ENCODE peak calls at places on chromosomes 6 and 20, in eight cellular contexts. One of them, this sample, is unnamed.

GRCh38 chr20:53736757-53737403 is 143.2 kb upstream of the ZNF217 start:
- DNase-seq in tibial nerve: no peak
- DNase-seq in heart right ventricle: peak; percentile 21
- DNase-seq in left ventricle myocardium inferior: no peak
- DNase-seq in H9: no peak
- DNase-seq in right cardiac atrium: no peak
- DNase-seq in upper lobe of left lung: no peak
- DNase-seq in endodermal cell: no peak
- DNase-seq in this sample: no peak

GRCh38 chr20:46894579-46894958 is at the start of gene EYA2:
- DNase-seq in upper lobe of left lung: no peak
- DNase-seq in H9: peak; percentile 53
- DNase-seq in right cardiac atrium: peak; percentile 50
- DNase-seq in heart right ventricle: no peak
- DNase-seq in left ventricle myocardium inferior: peak; percentile 15
- DNase-seq in tibial nerve: no peak
- DNase-seq in endodermal cell: peak; percentile 75
- DNase-seq in this sample: no peak

GRCh38 chr20:32457476-32457986 is 99.4 kb downstream of the ASXL1 start:
- DNase-seq in tibial nerve: no peak
- DNase-seq in left ventricle myocardium inferior: peak; percentile 62
- DNase-seq in right cardiac atrium: peak; percentile 73
- DNase-seq in upper lobe of left lung: no peak
- DNase-seq in H9: peak; percentile 96
- DNase-seq in endodermal cell: peak; percentile 96
- DNase-seq in heart right ventricle: peak; percentile 50
- DNase-seq in this sample: no peak

GRCh38 chr20:33576432-33576883 is 85.7 kb upstream of the C20orf144 start:
- DNase-seq in heart right ventricle: no peak
- DNase-seq in left ventricle myocardium inferior: no peak
- DNase-seq in endodermal cell: no peak
- DNase-seq in upper lobe of left lung: no peak
- DNase-seq in right cardiac atrium: no peak
- DNase-seq in tibial nerve: no peak
- DNase-seq in H9: no peak
- DNase-seq in this sample: no peak

GRCh38 chr20:41172296-41173140 is 35.2 kb downstream of the PLCG1 start:
- DNase-seq in H9: peak; percentile 33
- DNase-seq in heart right ventricle: peak; percentile 14
- DNase-seq in endodermal cell: peak; percentile 55
- DNase-seq in upper lobe of left lung: peak; percentile 22
- DNase-seq in right cardiac atrium: peak; percentile 53
- DNase-seq in tibial nerve: no peak
- DNase-seq in left ventricle myocardium inferior: no peak
- DNase-seq in this sample: peak; percentile 69

GRCh38 chr6:23983691-23984090 is 142.3 kb upstream of the NRSN1 start:
- DNase-seq in upper lobe of left lung: no peak
- DNase-seq in right cardiac atrium: no peak
- DNase-seq in tibial nerve: no peak
- DNase-seq in H9: no peak
- DNase-seq in heart right ventricle: no peak
- DNase-seq in left ventricle myocardium inferior: no peak
- DNase-seq in endodermal cell: no peak
- DNase-seq in this sample: no peak

GRCh38 chr6:30238178-30238795 is 25.1 kb upstream of the TRIM26 start:
- DNase-seq in tibial nerve: no peak
- DNase-seq in endodermal cell: peak; percentile 59
- DNase-seq in left ventricle myocardium inferior: no peak
- DNase-seq in upper lobe of left lung: no peak
- DNase-seq in heart right ventricle: no peak
- DNase-seq in H9: peak; percentile 38
- DNase-seq in right cardiac atrium: no peak
- DNase-seq in this sample: no peak

GRCh38 chr6:79301290-79301689 is 66.8 kb upstream of the HMGN3 start:
- DNase-seq in left ventricle myocardium inferior: no peak
- DNase-seq in endodermal cell: no peak
- DNase-seq in upper lobe of left lung: no peak
- DNase-seq in heart right ventricle: no peak
- DNase-seq in right cardiac atrium: no peak
- DNase-seq in tibial nerve: no peak
- DNase-seq in H9: no peak
- DNase-seq in this sample: no peak

GRCh38 chr6:44667668-44668390 is 280.3 kb downstream of the CDC5L start:
- DNase-seq in heart right ventricle: no peak
- DNase-seq in tibial nerve: peak; percentile 25
- DNase-seq in endodermal cell: peak; percentile 94
- DNase-seq in right cardiac atrium: no peak
- DNase-seq in upper lobe of left lung: no peak
- DNase-seq in H9: peak; percentile 83
- DNase-seq in left ventricle myocardium inferior: no peak
- DNase-seq in this sample: no peak

GRCh38 chr6:106005013-106005412 is 81.1 kb upstream of the PRDM1 start:
- DNase-seq in H9: no peak
- DNase-seq in heart right ventricle: no peak
- DNase-seq in tibial nerve: no peak
- DNase-seq in upper lobe of left lung: no peak
- DNase-seq in right cardiac atrium: no peak
- DNase-seq in endodermal cell: no peak
- DNase-seq in left ventricle myocardium inferior: no peak
- DNase-seq in this sample: no peak

GRCh38 chr6:19368511-19368910 is 468.7 kb upstream of the ID4 start:
- DNase-seq in upper lobe of left lung: no peak
- DNase-seq in right cardiac atrium: no peak
- DNase-seq in endodermal cell: no peak
- DNase-seq in tibial nerve: no peak
- DNase-seq in H9: no peak
- DNase-seq in heart right ventricle: no peak
- DNase-seq in left ventricle myocardium inferior: no peak
- DNase-seq in this sample: no peak

GRCh38 chr20:25336561-25337422 is 53.8 kb downstream of the ABHD12 start:
- DNase-seq in tibial nerve: no peak
- DNase-seq in heart right ventricle: peak; percentile 24
- DNase-seq in endodermal cell: peak; percentile 77
- DNase-seq in left ventricle myocardium inferior: no peak
- DNase-seq in right cardiac atrium: no peak
- DNase-seq in H9: peak; percentile 66
- DNase-seq in upper lobe of left lung: no peak
- DNase-seq in this sample: no peak

GRCh38 chr20:4161447-4162251 is 146.3 kb upstream of the RNF24 start:
- DNase-seq in left ventricle myocardium inferior: no peak
- DNase-seq in right cardiac atrium: peak; percentile 46
- DNase-seq in endodermal cell: peak; percentile 69
- DNase-seq in heart right ventricle: no peak
- DNase-seq in H9: no peak
- DNase-seq in upper lobe of left lung: peak; percentile 42
- DNase-seq in tibial nerve: no peak
- DNase-seq in this sample: no peak

GRCh38 chr20:16387661-16388060 is 185.6 kb downstream of the KIF16B start:
- DNase-seq in endodermal cell: no peak
- DNase-seq in heart right ventricle: no peak
- DNase-seq in tibial nerve: peak; percentile 15
- DNase-seq in left ventricle myocardium inferior: no peak
- DNase-seq in H9: no peak
- DNase-seq in upper lobe of left lung: no peak
- DNase-seq in right cardiac atrium: no peak
- DNase-seq in this sample: no peak

GRCh38 chr6:1624071-1624847 is 14.5 kb downstream of the FOXC1 start:
- DNase-seq in tibial nerve: no peak
- DNase-seq in heart right ventricle: no peak
- DNase-seq in upper lobe of left lung: no peak
- DNase-seq in left ventricle myocardium inferior: no peak
- DNase-seq in endodermal cell: peak; percentile 81
- DNase-seq in H9: no peak
- DNase-seq in right cardiac atrium: peak; percentile 63
- DNase-seq in this sample: no peak

GRCh38 chr6:26330835-26331808 is 33.9 kb upstream of the BTN3A2 start:
- DNase-seq in endodermal cell: peak; percentile 86
- DNase-seq in tibial nerve: no peak
- DNase-seq in left ventricle myocardium inferior: no peak
- DNase-seq in H9: peak; percentile 66
- DNase-seq in heart right ventricle: no peak
- DNase-seq in upper lobe of left lung: no peak
- DNase-seq in right cardiac atrium: no peak
- DNase-seq in this sample: no peak

GRCh38 chr6:123091091-123091895 is 95.3 kb downstream of the CLVS2 start:
- DNase-seq in endodermal cell: no peak
- DNase-seq in heart right ventricle: no peak
- DNase-seq in upper lobe of left lung: no peak
- DNase-seq in right cardiac atrium: no peak
- DNase-seq in tibial nerve: no peak
- DNase-seq in H9: no peak
- DNase-seq in left ventricle myocardium inferior: no peak
- DNase-seq in this sample: no peak

GRCh38 chr6:131001113-131001776 is 61.8 kb downstream of the EPB41L2 start:
- DNase-seq in tibial nerve: peak; percentile 27
- DNase-seq in upper lobe of left lung: no peak
- DNase-seq in right cardiac atrium: no peak
- DNase-seq in heart right ventricle: no peak
- DNase-seq in endodermal cell: no peak
- DNase-seq in left ventricle myocardium inferior: no peak
- DNase-seq in H9: no peak
- DNase-seq in this sample: no peak

GRCh38 chr6:73713426-73714147 is 17.6 kb downstream of the CD109 start:
- DNase-seq in upper lobe of left lung: no peak
- DNase-seq in right cardiac atrium: no peak
- DNase-seq in endodermal cell: no peak
- DNase-seq in tibial nerve: no peak
- DNase-seq in heart right ventricle: peak; percentile 36
- DNase-seq in left ventricle myocardium inferior: no peak
- DNase-seq in H9: no peak
- DNase-seq in this sample: no peak
- H3K27ac ChIP-seq in upper lobe of left lung: peak overlapping the region; percentile 56
- H3K27ac ChIP-seq in right cardiac atrium: peak overlapping the region; percentile 94
- H3K27ac ChIP-seq in endodermal cell: no peak overlapping the region
- H3K27ac ChIP-seq in tibial nerve: peak overlapping the region; percentile 47
- H3K27ac ChIP-seq in heart right ventricle: peak overlapping the region; percentile 68
- H3K27ac ChIP-seq in left ventricle myocardium inferior: peak overlapping the region; percentile 86
- H3K27ac ChIP-seq in H9: no peak overlapping the region
- H3K27ac ChIP-seq in this sample: peak overlapping the region; percentile 36

GRCh38 chr20:37426978-37427377 is 81.0 kb downstream of the SRC start:
- DNase-seq in heart right ventricle: no peak
- DNase-seq in upper lobe of left lung: no peak
- DNase-seq in left ventricle myocardium inferior: no peak
- DNase-seq in tibial nerve: no peak
- DNase-seq in H9: no peak
- DNase-seq in endodermal cell: no peak
- DNase-seq in right cardiac atrium: no peak
- DNase-seq in this sample: no peak
- H3K27me3 ChIP-seq in heart right ventricle: peaks cover 55% of the 10 kb centered on the region
- H3K27me3 ChIP-seq in upper lobe of left lung: no peaks in the 10 kb centered on the region
- H3K27me3 ChIP-seq in left ventricle myocardium inferior: peaks cover 80% of the 10 kb centered on the region
- H3K27me3 ChIP-seq in tibial nerve: peaks cover 44% of the 10 kb centered on the region
- H3K27me3 ChIP-seq in H9: no peaks in the 10 kb centered on the region
- H3K27me3 ChIP-seq in endodermal cell: peaks cover 24% of the 10 kb centered on the region
- H3K27me3 ChIP-seq in right cardiac atrium: no peaks in the 10 kb centered on the region
- H3K27me3 ChIP-seq in this sample: no peaks in the 10 kb centered on the region

GRCh38 chr6:56244528-56245253 is 2.7 kb downstream of the COL21A1 start:
- DNase-seq in H9: no peak
- DNase-seq in heart right ventricle: no peak
- DNase-seq in tibial nerve: no peak
- DNase-seq in upper lobe of left lung: no peak
- DNase-seq in right cardiac atrium: no peak
- DNase-seq in left ventricle myocardium inferior: no peak
- DNase-seq in endodermal cell: no peak
- DNase-seq in this sample: no peak

GRCh38 chr6:56243518-56244070 is 3.8 kb downstream of the COL21A1 start:
- DNase-seq in heart right ventricle: no peak
- DNase-seq in H9: no peak
- DNase-seq in left ventricle myocardium inferior: no peak
- DNase-seq in endodermal cell: no peak
- DNase-seq in tibial nerve: no peak
- DNase-seq in right cardiac atrium: no peak
- DNase-seq in upper lobe of left lung: no peak
- DNase-seq in this sample: no peak

GRCh38 chr6:56244089-56244488 is 3.3 kb downstream of the COL21A1 start:
- DNase-seq in upper lobe of left lung: no peak
- DNase-seq in H9: no peak
- DNase-seq in left ventricle myocardium inferior: no peak
- DNase-seq in heart right ventricle: no peak
- DNase-seq in right cardiac atrium: no peak
- DNase-seq in endodermal cell: no peak
- DNase-seq in tibial nerve: no peak
- DNase-seq in this sample: no peak

GRCh38 chr6:56241106-56241812 is 6.1 kb downstream of the COL21A1 start:
- DNase-seq in right cardiac atrium: no peak
- DNase-seq in upper lobe of left lung: no peak
- DNase-seq in left ventricle myocardium inferior: no peak
- DNase-seq in endodermal cell: no peak
- DNase-seq in heart right ventricle: no peak
- DNase-seq in tibial nerve: no peak
- DNase-seq in H9: no peak
- DNase-seq in this sample: no peak

GRCh38 chr6:56242343-56242742 is 5.0 kb downstream of the COL21A1 start:
- DNase-seq in H9: no peak
- DNase-seq in tibial nerve: no peak
- DNase-seq in endodermal cell: no peak
- DNase-seq in right cardiac atrium: no peak
- DNase-seq in left ventricle myocardium inferior: no peak
- DNase-seq in heart right ventricle: no peak
- DNase-seq in upper lobe of left lung: no peak
- DNase-seq in this sample: no peak
- H3K4me1 ChIP-seq in H9: no peaks in the 10 kb centered on the region
- H3K4me1 ChIP-seq in tibial nerve: no peaks in the 10 kb centered on the region
- H3K4me1 ChIP-seq in endodermal cell: no peaks in the 10 kb centered on the region
- H3K4me1 ChIP-seq in right cardiac atrium: no peaks in the 10 kb centered on the region
- H3K4me1 ChIP-seq in left ventricle myocardium inferior: peaks cover 36% of the 10 kb centered on the region
- H3K4me1 ChIP-seq in heart right ventricle: no peaks in the 10 kb centered on the region
- H3K4me1 ChIP-seq in upper lobe of left lung: peaks cover 7% of the 10 kb centered on the region
- H3K4me1 ChIP-seq in this sample: no peaks in the 10 kb centered on the region

GRCh38 chr6:157380458-157380778 is 572 bp upstream of the ZDHHC14 start:
- DNase-seq in left ventricle myocardium inferior: peak; percentile 22
- DNase-seq in upper lobe of left lung: no peak
- DNase-seq in right cardiac atrium: no peak
- DNase-seq in tibial nerve: no peak
- DNase-seq in heart right ventricle: no peak
- DNase-seq in endodermal cell: no peak
- DNase-seq in H9: peak; percentile 45
- DNase-seq in this sample: no peak
- H3K27ac ChIP-seq in left ventricle myocardium inferior: peak overlapping the region; percentile 95
- H3K27ac ChIP-seq in upper lobe of left lung: peak overlapping the region; percentile 90
- H3K27ac ChIP-seq in right cardiac atrium: peak overlapping the region; percentile 91
- H3K27ac ChIP-seq in tibial nerve: peak overlapping the region; percentile 98
- H3K27ac ChIP-seq in heart right ventricle: peak overlapping the region; percentile 95
- H3K27ac ChIP-seq in endodermal cell: no peak overlapping the region
- H3K27ac ChIP-seq in H9: no peak overlapping the region
- H3K27ac ChIP-seq in this sample: peak overlapping the region; percentile 87

DNA sequence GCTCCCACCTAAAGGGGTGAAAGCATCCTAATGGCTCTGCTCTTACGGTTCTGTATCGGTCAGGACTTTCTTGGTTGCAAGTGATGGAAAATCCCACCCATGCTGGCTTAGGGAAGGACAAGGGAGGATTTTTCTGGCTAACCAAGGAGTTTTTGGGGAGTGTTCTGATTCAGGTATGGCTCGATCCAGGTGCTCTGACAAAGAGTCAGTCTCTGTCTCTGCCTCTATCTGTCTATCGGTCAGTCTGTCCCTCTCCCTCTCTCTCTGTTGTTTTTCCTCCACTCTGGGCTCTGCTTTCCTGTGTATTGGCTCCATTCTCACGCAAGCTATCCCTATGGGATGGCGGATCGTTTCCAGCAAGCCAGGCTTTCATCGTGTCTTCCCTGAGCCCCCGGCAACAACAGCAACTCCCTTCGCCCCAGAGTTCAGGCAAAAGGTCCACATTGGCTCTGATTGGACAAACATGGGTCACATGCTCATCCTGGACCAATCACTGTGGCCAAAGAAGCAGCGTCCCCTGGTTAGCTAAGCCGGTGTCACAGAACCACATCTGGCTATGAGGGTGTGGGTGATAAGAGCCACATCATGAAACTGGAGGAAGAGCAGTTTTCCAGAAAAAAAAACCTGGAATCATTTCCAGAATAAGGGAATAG is 160.3 kb downstream of the BMP7 start:
- DNase-seq in left ventricle myocardium inferior: no peak
- DNase-seq in heart right ventricle: no peak
- DNase-seq in H9: no peak
- DNase-seq in tibial nerve: no peak
- DNase-seq in upper lobe of left lung: no peak
- DNase-seq in right cardiac atrium: no peak
- DNase-seq in endodermal cell: no peak
- DNase-seq in this sample: no peak
- H3K27me3 ChIP-seq in left ventricle myocardium inferior: peaks cover 12% of the 10 kb centered on the region
- H3K27me3 ChIP-seq in heart right ventricle: peaks cover 25% of the 10 kb centered on the region
- H3K27me3 ChIP-seq in H9: no peaks in the 10 kb centered on the region
- H3K27me3 ChIP-seq in tibial nerve: no peaks in the 10 kb centered on the region
- H3K27me3 ChIP-seq in upper lobe of left lung: no peaks in the 10 kb centered on the region
- H3K27me3 ChIP-seq in right cardiac atrium: no peaks in the 10 kb centered on the region
- H3K27me3 ChIP-seq in endodermal cell: no peaks in the 10 kb centered on the region
- H3K27me3 ChIP-seq in this sample: no peaks in the 10 kb centered on the region